ENCODE peak calls at places on chromosomes 11 and 22, in six cellular contexts. N is foreskin fibroblast, A is HFF-Myc, E is thoracic aorta, K is A549, F is skeletal muscle cell. M is an unnamed sample.

GRCh38 chr11:125110996-125111340 is 458 bp downstream of the TMEM218 start:
- DNase-seq in N (peak; percentile 39), A (no peak), E (no peak), K (no peak), F (no peak), M (no peak)

GRCh38 chr11:3840870-3841425 is at the start of gene RHOG:
- DNase-seq in N (peak; percentile 92), A (no peak), E (peak; percentile 62), K (peak; percentile 80), F (peak; percentile 42), M (peak; percentile 88)

GRCh38 chr11:77287615-77288273 is 13.7 kb downstream of the GDPD4 start:
- DNase-seq in N (peak; percentile 95), A (peak; percentile 88), E (no peak), K (no peak), F (peak; percentile 70), M (no peak)

GRCh38 chr22:47095395-47096122 is 333.1 kb downstream of the TBC1D22A start:
- DNase-seq in N (peak; percentile 20), A (no peak), E (no peak), K (no peak), F (no peak), M (no peak)

GRCh38 chr11:60396790-60397189 is 531 bp downstream of the MS4A14 start:
- DNase-seq in N (no peak), A (no peak), E (no peak), K (no peak), F (no peak), M (no peak)

GRCh38 chr11:36057372-36058045 is 113.6 kb downstream of the LDLRAD3 start:
- DNase-seq in N (no peak), A (no peak), E (no peak), K (no peak), F (peak; percentile 73), M (no peak)

GRCh38 chr11:92738281-92738680 is 231.2 kb upstream of the MTNR1B start:
- DNase-seq in N (no peak), A (no peak), E (no peak), K (no peak), F (peak; percentile 82), M (no peak)

GRCh38 chr22:39290724-39291161 is 28.7 kb downstream of the RPL3 start:
- DNase-seq in N (peak; percentile 28), A (no peak), E (no peak), K (peak; percentile 59), F (no peak), M (no peak)

GRCh38 chr11:125496465-125496817 is 376 bp upstream of the FEZ1 start:
- DNase-seq in N (no peak), A (no peak), E (no peak), K (no peak), F (no peak), M (no peak)

GRCh38 chr22:30267382-30268302 is 991 bp upstream of the OSM start:
- DNase-seq in N (no peak), A (no peak), E (no peak), K (no peak), F (no peak), M (no peak)

GRCh38 chr22:26777402-26777801 is 120.0 kb downstream of the MIAT start:
- DNase-seq in N (peak; percentile 43), A (no peak), E (no peak), K (no peak), F (no peak), M (no peak)

GRCh38 chr11:69010361-69010891 is 2.6 kb downstream of the MRGPRF start:
- DNase-seq in N (peak; percentile 67), A (no peak), E (no peak), K (no peak), F (no peak), M (no peak)
- H3K4me3 ChIP-seq in N (peak overlapping the region; percentile 93), A (peak overlapping the region; percentile 74), E (peak overlapping the region; percentile 81), K (no peak overlapping the region), F (peak overlapping the region; percentile 20), M (peak overlapping the region; percentile 31)

GRCh38 chr11:17736921-17737817 is 2.6 kb downstream of the KCNC1 start:
- DNase-seq in N (no peak), A (no peak), E (no peak), K (no peak), F (no peak), M (no peak)

GRCh38 chr11:17733261-17733660 is 1.3 kb upstream of the KCNC1 start:
- DNase-seq in N (no peak), A (no peak), E (no peak), K (no peak), F (no peak), M (no peak)

GRCh38 chr11:17734418-17734911 is at the start of gene KCNC1:
- DNase-seq in N (peak; percentile 72), A (no peak), E (no peak), K (peak; percentile 47), F (no peak), M (no peak)

GRCh38 chr11:17735823-17736772 is 1.5 kb downstream of the KCNC1 start:
- DNase-seq in N (no peak), A (no peak), E (no peak), K (no peak), F (no peak), M (no peak)

DNA sequence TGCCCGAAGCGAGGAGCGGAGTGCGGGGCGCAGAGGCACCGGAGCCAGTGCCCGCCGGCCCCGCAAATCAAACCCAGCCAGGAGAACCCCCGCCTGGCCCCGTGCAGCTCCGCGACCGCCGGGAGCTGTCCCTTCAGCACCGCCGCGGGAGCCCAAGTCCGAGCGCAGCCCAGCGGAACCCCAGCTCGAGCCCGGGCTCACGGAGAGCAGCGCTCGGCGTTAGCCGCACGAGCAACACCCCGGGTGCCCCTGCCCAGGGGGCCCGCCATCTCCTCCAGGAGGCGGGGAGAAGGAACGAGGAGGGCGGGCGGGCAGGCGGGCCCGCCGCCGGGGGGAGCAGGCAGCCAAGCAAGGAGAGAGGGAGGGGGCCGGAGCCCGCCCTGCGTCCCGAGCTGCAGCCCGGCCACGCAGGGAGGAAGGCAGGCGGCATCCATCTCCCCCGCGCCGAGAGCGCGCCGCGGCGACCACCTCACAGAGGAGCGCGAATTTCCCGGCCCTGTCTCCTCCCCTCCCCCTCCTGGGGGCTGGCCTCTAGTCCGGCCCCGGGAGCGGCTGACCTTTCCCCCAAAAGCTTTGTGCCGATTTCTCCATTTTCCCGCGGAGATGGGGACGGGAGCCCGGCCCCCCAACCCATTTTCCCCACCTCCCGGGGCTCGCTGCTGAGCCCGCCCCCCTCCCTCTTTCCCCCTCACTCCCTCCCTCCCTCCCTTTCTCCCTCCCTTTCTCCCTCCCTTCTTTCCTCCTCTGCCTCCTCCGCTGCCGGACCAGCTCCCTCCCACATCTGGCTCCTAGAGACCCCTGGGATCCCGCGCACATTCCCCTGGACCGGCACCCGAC is 623 bp downstream of the KCNC1 start:
- DNase-seq in N (peak; percentile 89), A (no peak), E (no peak), K (peak; percentile 56), F (no peak), M (peak; percentile 30)
- H3K4me3 ChIP-seq in N (peak overlapping the region; percentile 11), A (no peak overlapping the region), E (peak overlapping the region; percentile 72), K (peak overlapping the region; percentile 50), F (peak overlapping the region; percentile 43), M (peak overlapping the region; percentile 15)

GRCh38 chr11:44950625-44951472 is at the start of gene TP53I11:
- DNase-seq in N (peak; percentile 55), A (no peak), E (no peak), K (peak; percentile 53), F (no peak), M (peak; percentile 89)
- H3K4me3 ChIP-seq in N (peak within 1 kb of the TSS; percentile 78), A (peak within 1 kb of the TSS; percentile 40), E (peak within 1 kb of the TSS; percentile 98), K (peak within 1 kb of the TSS; percentile 99), F (peak within 1 kb of the TSS; percentile 61), M (peak within 1 kb of the TSS; percentile 83)

DNA sequence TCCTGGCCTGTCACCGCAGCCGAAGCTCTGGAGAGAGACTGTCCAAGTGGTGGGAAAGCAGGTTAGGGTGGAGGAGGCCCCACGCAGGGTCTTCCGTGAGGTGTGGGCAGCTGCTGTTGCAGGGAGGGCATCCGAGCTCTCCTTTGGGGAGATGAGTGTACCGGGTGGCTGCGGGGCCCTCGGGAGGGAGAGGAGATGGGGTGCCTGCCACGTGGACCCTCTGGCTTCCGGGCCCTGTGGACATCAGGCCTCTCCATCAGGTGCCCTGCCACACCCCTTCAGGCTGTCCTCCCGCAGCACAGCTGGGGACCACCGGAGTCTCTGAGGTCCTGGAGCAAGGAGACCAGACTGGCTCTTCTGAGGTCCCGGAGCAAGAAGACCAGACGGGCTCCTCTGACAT is 1.7 kb downstream of the PTDSS2 start:
- DNase-seq in N (no peak), A (no peak), E (no peak), K (no peak), F (no peak), M (no peak)
- H3K4me3 ChIP-seq in N (peak overlapping the region; percentile 70), A (peak overlapping the region; percentile 67), E (peak overlapping the region; percentile 88), K (no peak overlapping the region), F (peak overlapping the region; percentile 91), M (no peak overlapping the region)

GRCh38 chr22:46052331-46052771 is 75.4 kb upstream of the WNT7B start:
- DNase-seq in N (no peak), A (no peak), E (no peak), K (no peak), F (no peak), M (no peak)
- H3K4me3 ChIP-seq in N (peak overlapping the region; percentile 63), A (peak overlapping the region; percentile 58), E (peak overlapping the region; percentile 80), K (no peak overlapping the region), F (peak overlapping the region; percentile 64), M (peak overlapping the region; percentile 62)

DNA sequence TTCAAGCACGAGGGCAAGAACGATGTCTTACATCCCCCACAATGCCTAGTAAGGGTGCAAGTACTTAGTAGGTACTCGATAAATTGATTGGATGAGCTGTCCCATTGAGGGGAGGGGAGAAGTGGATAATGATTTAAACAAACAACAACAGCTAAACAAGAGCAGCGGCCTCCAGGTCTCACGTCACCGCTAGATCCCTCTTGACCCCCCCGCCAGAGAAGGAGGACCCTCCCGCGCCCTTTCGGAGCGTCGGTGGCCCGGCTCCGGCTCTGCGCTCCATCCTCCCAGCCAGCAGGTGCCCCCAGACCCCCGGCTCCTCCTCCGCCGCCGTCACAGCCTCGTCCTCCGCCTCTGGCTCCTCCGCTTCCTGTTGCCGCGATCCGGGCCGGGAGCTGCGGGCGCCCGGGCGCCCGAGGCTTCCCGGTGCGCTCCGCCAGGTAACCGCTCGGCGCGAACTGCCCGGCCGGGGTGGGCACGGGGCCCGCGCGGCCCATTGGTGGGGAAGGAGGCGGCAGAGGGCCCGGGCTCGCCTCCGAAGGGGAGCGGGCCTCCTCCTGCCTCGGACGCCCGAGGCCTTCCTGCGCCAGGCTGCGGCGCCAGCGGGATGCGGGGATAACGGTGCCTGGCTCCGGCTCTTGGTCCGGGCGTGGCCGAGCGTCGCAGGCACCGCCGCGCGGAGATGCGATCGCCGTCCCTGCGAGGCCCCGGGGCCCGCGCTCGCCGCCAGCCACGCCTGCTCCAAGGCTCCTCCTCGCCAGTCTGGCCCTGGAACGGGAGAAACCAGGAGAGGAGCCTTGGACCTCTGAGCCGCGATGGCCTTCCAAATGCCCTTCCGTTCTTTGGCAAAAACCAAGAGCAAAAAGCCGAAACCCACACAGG is at the start of gene TLCD5:
- DNase-seq in N (peak; percentile 86), A (no peak), E (no peak), K (peak; percentile 49), F (no peak), M (no peak)
- H3K4me3 ChIP-seq in N (peak within 1 kb of the TSS; percentile 57), A (peak within 1 kb of the TSS; percentile 65), E (peak within 1 kb of the TSS; percentile 95), K (peak within 1 kb of the TSS; percentile 72), F (peak within 1 kb of the TSS; percentile 67), M (peak within 1 kb of the TSS; percentile 57)

M was measured in colonic mucosa.